ENCODE peak calls at places on chromosomes 6 and 20, in four cellular contexts. A is B cell, N is AG04449, S is psoas muscle. H is an unnamed sample.

GRCh38 chr6:13633343-13633742 is 18.2 kb downstream of the NOL7 start:
- DNase-seq in A (no peak), N (no peak), S (no peak), H (no peak)

GRCh38 chr6:153207041-153207440 is 76.0 kb upstream of the RGS17 start:
- DNase-seq in A (no peak), N (no peak), S (no peak), H (no peak)

GRCh38 chr6:11791354-11792107 is 12.9 kb upstream of the ADTRP start:
- DNase-seq in A (no peak), N (no peak), S (no peak), H (no peak)

GRCh38 chr6:11209941-11210340 is 22.5 kb downstream of the NEDD9 start:
- DNase-seq in A (no peak), N (no peak), S (no peak), H (no peak)

GRCh38 chr6:144804246-144804790 is 519.2 kb downstream of the UTRN start:
- DNase-seq in A (no peak), N (no peak), S (no peak), H (no peak)

GRCh38 chr6:47413752-47414516 is 63.7 kb upstream of the CD2AP start:
- DNase-seq in A (peak; percentile 61), N (peak; percentile 19), S (no peak), H (peak; percentile 58)

GRCh38 chr6:147204843-147205311 is 660 bp downstream of the STXBP5 start:
- DNase-seq in A (no peak), N (no peak), S (no peak), H (no peak)

GRCh38 chr6:5361371-5361770 is 100.1 kb downstream of the FARS2 start:
- DNase-seq in A (no peak), N (no peak), S (no peak), H (no peak)

GRCh38 chr6:50984135-50984534 is 165.5 kb downstream of the TFAP2B start:
- DNase-seq in A (no peak), N (no peak), S (no peak), H (no peak)

GRCh38 chr6:73803562-73804221 is 107.7 kb downstream of the CD109 start:
- DNase-seq in A (no peak), N (peak; percentile 98), S (no peak), H (no peak)

GRCh38 chr6:127147576-127147975 is 29.1 kb downstream of the RSPO3 start:
- DNase-seq in A (no peak), N (no peak), S (no peak), H (no peak)

GRCh38 chr6:161374971-161375873 is 101.4 kb upstream of the AGPAT4 start:
- DNase-seq in A (no peak), N (no peak), S (peak; percentile 81), H (no peak)

GRCh38 chr20:38343107-38343797 is 3.0 kb upstream of the LBP start:
- DNase-seq in A (no peak), N (no peak), S (no peak), H (no peak)

GRCh38 chr20:32970115-32970972 is 33.9 kb downstream of the SUN5 start:
- DNase-seq in A (no peak), N (no peak), S (no peak), H (no peak)

GRCh38 chr20:14341782-14342181 is 4.4 kb upstream of the FLRT3 start:
- DNase-seq in A (no peak), N (no peak), S (peak; percentile 55), H (no peak)

GRCh38 chr20:8874437-8874836 is 194.4 kb upstream of the PLCB4 start:
- DNase-seq in A (no peak), N (no peak), S (no peak), H (no peak)

GRCh38 chr6:100363651-100364050 is 101.1 kb downstream of the SIM1 start:
- DNase-seq in A (no peak), N (no peak), S (no peak), H (no peak)

GRCh38 chr6:49606696-49607390 is 29.8 kb downstream of the RHAG start:
- DNase-seq in A (no peak), N (peak; percentile 29), S (no peak), H (peak; percentile 58)

GRCh38 chr6:80637312-80637711 is 530.8 kb downstream of the BCKDHB start:
- DNase-seq in A (no peak), N (no peak), S (no peak), H (no peak)

GRCh38 chr6:6643398-6643797 is 54.9 kb downstream of the LY86 start:
- DNase-seq in A (no peak), N (no peak), S (no peak), H (peak; percentile 44)

GRCh38 chr6:128572286-128572685 is 51.9 kb upstream of the PTPRK start:
- DNase-seq in A (no peak), N (peak; percentile 24), S (no peak), H (no peak)

GRCh38 chr6:142715386-142715785 is 229.6 kb downstream of the HIVEP2 start:
- DNase-seq in A (no peak), N (no peak), S (no peak), H (no peak)

GRCh38 chr6:157613011-157613522 is 210.0 kb upstream of the SNX9 start:
- DNase-seq in A (no peak), N (peak; percentile 65), S (no peak), H (no peak)

GRCh38 chr20:59007758-59008511 is 881 bp upstream of the CTSZ start:
- DNase-seq in A (peak; percentile 93), N (no peak), S (peak; percentile 69), H (peak; percentile 92)

GRCh38 chr6:54076159-54076789 is 35.0 kb upstream of the MLIP start:
- DNase-seq in A (no peak), N (no peak), S (no peak), H (no peak)

GRCh38 chr20:22584630-22584921 is 204 bp upstream of the FOXA2 start:
- DNase-seq in A (no peak), N (no peak), S (no peak), H (no peak)

GRCh38 chr20:22581437-22582385 is 2.7 kb downstream of the FOXA2 start:
- DNase-seq in A (no peak), N (no peak), S (no peak), H (no peak)

GRCh38 chr20:22582386-22582959 is 1.9 kb downstream of the FOXA2 start:
- DNase-seq in A (no peak), N (no peak), S (no peak), H (no peak)

GRCh38 chr20:22583773-22584629 is at the start of gene FOXA2:
- DNase-seq in A (no peak), N (no peak), S (no peak), H (no peak)

DNA sequence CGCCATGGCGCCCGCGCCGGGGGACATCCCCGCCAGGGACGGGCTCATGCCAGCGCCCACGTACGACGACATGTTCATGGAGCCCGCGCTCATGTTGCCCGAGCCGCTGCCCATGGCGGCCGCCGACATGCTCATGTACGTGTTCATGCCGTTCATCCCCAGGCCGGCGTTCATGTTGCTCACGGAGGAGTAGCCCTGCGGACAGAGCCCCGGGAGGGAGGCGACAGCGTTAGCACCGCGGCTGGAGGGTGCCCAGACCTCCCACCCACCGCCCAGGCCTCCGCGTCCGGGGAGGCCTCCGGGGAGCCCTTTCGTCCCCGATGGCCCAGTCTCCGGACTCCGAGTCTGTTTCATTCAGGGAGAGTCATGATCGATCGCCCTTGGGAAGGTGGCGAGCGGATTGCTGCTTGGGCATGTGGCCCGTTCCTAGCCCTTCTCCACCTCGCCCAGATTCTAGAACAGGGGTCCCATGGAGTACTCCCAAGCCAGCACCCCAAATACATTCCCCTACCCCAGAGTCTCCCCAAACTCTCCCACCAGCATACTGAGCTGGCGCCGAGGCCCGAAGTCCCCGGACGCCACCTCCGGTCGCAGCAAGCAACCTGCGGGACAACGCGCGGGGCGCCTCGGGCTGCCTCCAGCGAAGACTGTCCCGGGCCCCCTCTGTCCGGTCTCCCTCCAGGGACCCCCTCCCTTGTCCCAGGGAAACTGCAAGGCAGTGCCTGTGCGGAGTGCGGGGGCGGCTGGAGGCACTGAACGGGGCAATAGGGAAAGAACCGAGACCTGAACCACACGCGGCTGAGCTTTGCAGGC is 1.2 kb downstream of the FOXA2 start:
- DNase-seq in A (no peak), N (no peak), S (no peak), H (no peak)
- TF ChIP-seq CTCF in A (no peak), N (no peak), S (no peak), H (no peak)

GRCh38 chr6:137372532-137372931 is 121.7 kb downstream of the OLIG3 start:
- DNase-seq in A (no peak), N (no peak), S (no peak), H (no peak)

GRCh38 chr6:137370871-137371633 is 123.1 kb downstream of the OLIG3 start:
- DNase-seq in A (no peak), N (no peak), S (no peak), H (no peak)

GRCh38 chr6:137365648-137366047 is 128.5 kb downstream of the OLIG3 start:
- DNase-seq in A (no peak), N (no peak), S (no peak), H (no peak)

GRCh38 chr6:137371634-137372016 is 122.6 kb downstream of the OLIG3 start:
- DNase-seq in A (no peak), N (no peak), S (no peak), H (no peak)

GRCh38 chr6:137369135-137369534 is 125.1 kb downstream of the OLIG3 start:
- DNase-seq in A (no peak), N (no peak), S (no peak), H (no peak)
- TF ChIP-seq CTCF in A (no peak), N (no peak), S (no peak), H (no peak)

DNA sequence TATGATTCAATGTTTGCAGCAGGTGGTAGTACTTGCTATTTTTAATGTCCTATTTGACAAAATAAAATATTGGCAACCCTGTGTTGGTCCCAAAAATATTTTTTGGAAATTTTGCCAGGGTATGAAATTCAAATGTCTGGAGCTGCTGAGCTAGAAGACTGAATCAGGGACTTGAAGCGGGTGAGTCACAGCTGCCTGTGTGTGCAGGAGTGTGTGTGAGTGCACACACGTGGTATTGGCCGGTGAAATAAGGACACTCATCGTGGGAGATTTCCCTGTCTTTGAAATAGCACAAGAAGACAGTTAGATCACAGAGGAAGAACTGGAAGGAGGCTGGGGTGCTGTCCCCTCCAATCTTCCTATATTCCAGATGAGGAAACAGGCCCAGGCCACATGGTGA is 123.7 kb upstream of the MLN start:
- DNase-seq in A (no peak), N (peak; percentile 26), S (no peak), H (no peak)
- TF ChIP-seq CTCF in A (no peak), N (no peak), S (no peak), H (no peak)

DNA sequence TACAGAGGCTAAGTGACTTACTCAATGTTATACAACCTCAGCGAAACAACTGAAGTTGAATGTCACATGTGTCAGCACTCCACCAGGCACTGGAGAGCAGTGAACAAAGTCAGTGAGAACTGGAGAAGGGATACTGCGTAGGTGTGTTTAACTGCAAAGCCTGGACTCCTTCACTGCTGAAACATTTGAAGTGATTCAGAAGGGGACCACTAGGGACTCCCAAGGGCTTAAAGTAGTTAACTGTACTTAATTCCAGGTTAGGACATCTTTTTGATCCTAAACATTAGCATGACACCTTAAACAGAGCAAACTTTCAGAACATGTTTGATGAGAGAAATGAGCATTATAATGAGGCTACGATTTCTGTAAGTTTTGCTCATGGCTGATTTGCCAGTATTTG is 45.0 kb upstream of the ZBTB24 start:
- DNase-seq in A (no peak), N (no peak), S (no peak), H (no peak)
- TF ChIP-seq CTCF in A (no peak), N (no peak), S (no peak), H (no peak)

DNA sequence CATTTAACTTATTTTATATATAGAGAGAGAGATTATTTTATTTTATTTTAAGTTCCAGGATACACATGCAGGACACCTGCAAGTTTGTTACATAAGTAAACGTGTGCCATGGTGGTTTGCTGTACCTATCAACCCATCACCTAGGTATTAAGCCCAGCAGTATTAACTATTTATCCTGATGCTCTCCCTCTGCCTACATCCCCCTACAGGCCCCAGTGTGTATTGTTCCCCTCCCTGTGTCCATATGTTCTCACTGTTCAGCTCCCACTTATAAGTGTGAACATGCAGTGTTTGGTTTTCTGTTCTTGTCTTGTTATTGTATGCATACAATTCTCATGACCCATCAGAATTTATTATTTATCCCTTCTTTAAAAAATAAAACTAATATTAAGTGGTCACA is 34.6 kb downstream of the FKBP1C start:
- DNase-seq in A (no peak), N (no peak), S (no peak), H (no peak)
- TF ChIP-seq CTCF in A (no peak), N (no peak), S (no peak), H (no peak)